ENCODE peak calls at places on chromosomes 12 and 14, in six cellular contexts. K is CD8-positive, alpha-beta T cell; I is SK-N-DZ; N is activated T-cell treated with anti-CD3 and anti-CD28 coated beads, Interleukin-2, amount 50 U/mL, for 72 hours; L is KG1; F is Peyer's patch. A is an unnamed sample.

GRCh38 chr12:103924761-103925641 is 5.2 kb upstream of the HSP90B1 start:
- DNase-seq in K (peak; percentile 26), I (no peak), N (peak; percentile 72), L (no peak), F (no peak), A (no peak)

GRCh38 chr12:57147641-57147944 is 174 bp upstream of the LRP1-AS start:
- DNase-seq in K (no peak), I (no peak), N (no peak), L (no peak), F (no peak), A (no peak)

GRCh38 chr14:99137001-99137700 is 134.8 kb downstream of the BCL11B start:
- DNase-seq in K (peak; percentile 9), I (no peak), N (no peak), L (no peak), F (no peak), A (no peak)

GRCh38 chr12:32644455-32644854 is 34.6 kb upstream of the DNM1L start:
- DNase-seq in K (no peak), I (no peak), N (no peak), L (no peak), F (no peak), A (peak; percentile 15)

GRCh38 chr12:124741211-124741610 is 122.5 kb downstream of the SCARB1 start:
- DNase-seq in K (no peak), I (no peak), N (no peak), L (no peak), F (no peak), A (no peak)

GRCh38 chr14:22458737-22459136 is 130.3 kb downstream of the DAD1 start:
- DNase-seq in K (no peak), I (no peak), N (no peak), L (no peak), F (no peak), A (no peak)

GRCh38 chr12:107326237-107326636 is 232.9 kb upstream of the CRY1 start:
- DNase-seq in K (no peak), I (no peak), N (no peak), L (no peak), F (no peak), A (no peak)

GRCh38 chr12:77070382-77071294 is 5.3 kb upstream of the E2F7 start:
- DNase-seq in K (no peak), I (no peak), N (no peak), L (no peak), F (no peak), A (no peak)

GRCh38 chr14:86858043-86858442 is 1134.9 kb downstream of the GALC start:
- DNase-seq in K (no peak), I (no peak), N (no peak), L (no peak), F (no peak), A (no peak)

GRCh38 chr14:63952053-63952932 is 99.5 kb downstream of the SYNE2 start:
- DNase-seq in K (no peak), I (no peak), N (no peak), L (no peak), F (no peak), A (no peak)